ENCODE peak calls at places on chromosomes 16 and 17, in four cellular contexts. M, T, A and G are unnamed samples. For H3K4me1, the result is how much of the 10 kb centered on the place peaks cover.

GRCh38 chr17:3015890-3016289 is 47.5 kb downstream of the OR1D5 start:
- DNase-seq in A (no peak), M (no peak), T (no peak), G (no peak)

GRCh38 chr16:58502217-58502921 is 2.4 kb downstream of the NDRG4 start:
- DNase-seq in A (no peak), M (no peak), T (no peak), G (no peak)

GRCh38 chr16:7268182-7268581 is 64.5 kb upstream of the RBFOX1 start:
- DNase-seq in T (no peak), M (no peak), A (peak), G (peak)

GRCh38 chr17:74512041-74512440 is 19.2 kb downstream of the CD300LB start:
- DNase-seq in A (no peak), M (no peak), T (no peak), G (no peak)

GRCh38 chr17:57357392-57357784 is 101.1 kb downstream of the MSI2 start:
- DNase-seq in A (no peak), T (peak), M (peak), G (no peak)

GRCh38 chr16:89971495-89972243 is 23.1 kb downstream of the DEF8 start:
- DNase-seq in T (peak), A (no peak), M (peak), G (no peak)

GRCh38 chr17:79778504-79779087 is 648 bp downstream of the CBX2 start:
- DNase-seq in M (no peak), A (peak), T (peak), G (no peak)

GRCh38 chr17:17141279-17141678 is 64.9 kb downstream of the PLD6 start:
- DNase-seq in T (no peak), M (no peak), A (peak), G (no peak)

GRCh38 chr17:32671891-32672290 is 185.1 kb downstream of the CDK5R1 start:
- DNase-seq in T (no peak), M (peak), A (no peak), G (no peak)

GRCh38 chr17:27882162-27882840 is 10.9 kb downstream of the LYRM9 start:
- DNase-seq in A (no peak), T (no peak), M (no peak), G (no peak)

DNA sequence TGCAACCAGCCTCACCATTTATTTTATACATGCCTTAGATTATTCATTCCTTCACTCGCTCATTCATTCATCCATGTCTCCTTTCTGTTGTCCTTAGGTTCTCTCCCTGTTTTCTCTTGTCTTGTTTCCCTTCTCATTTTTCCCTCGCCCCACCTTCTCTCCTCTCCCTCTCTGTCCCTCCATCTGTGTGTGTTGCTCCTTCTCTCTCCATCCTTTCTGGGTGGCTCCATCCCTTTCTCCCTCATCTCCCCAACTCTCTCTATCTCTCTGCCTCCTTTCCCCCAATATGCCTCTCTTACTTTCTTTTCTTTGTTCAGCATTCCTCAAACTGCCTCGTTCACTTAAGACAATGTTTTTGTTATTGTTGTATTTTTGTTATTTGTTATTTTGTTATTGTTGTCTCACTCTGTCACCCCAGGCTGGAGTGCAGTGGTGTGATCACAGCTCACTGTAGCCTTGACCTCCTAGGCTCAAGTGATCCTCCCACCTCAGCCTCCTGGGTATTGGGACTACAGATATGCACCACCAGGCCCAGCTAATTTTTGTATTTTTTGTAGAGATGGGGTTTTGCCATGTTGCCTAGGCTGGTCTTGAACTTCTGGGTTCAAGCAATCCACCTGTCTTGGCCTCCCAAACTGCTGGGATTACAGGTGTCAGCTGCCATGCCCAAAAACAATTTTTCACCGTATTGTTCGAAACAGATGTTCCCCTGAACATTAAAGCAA is 14.4 kb downstream of the SOCS1 start:
- DNase-seq in M (no peak), T (no peak), A (no peak), G (no peak)
- H3K4me3 ChIP-seq in M (no peak), T (no peak), A (no peak), G (no peak)

GRCh38 chr16:61892531-61892930 is 143.7 kb downstream of the CDH8 start:
- DNase-seq in A (no peak), M (no peak), T (no peak), G (no peak)
- H3K4me1 ChIP-seq in A (under half), M (under half), T (under half), G (under half)

GRCh38 chr16:24975428-24975889 is 39.7 kb downstream of the ARHGAP17 start:
- DNase-seq in T (no peak), M (no peak), A (no peak), G (no peak)
- H3K4me3 ChIP-seq in T (no peak), M (no peak), A (no peak), G (no peak)

GRCh38 chr17:42051645-42052044 is 1.2 kb upstream of the C17orf113 start:
- DNase-seq in A (no peak), T (no peak), M (no peak), G (no peak)

GRCh38 chr17:42053701-42054100 is 3.3 kb upstream of the C17orf113 start:
- DNase-seq in A (no peak), M (no peak), T (no peak), G (no peak)

GRCh38 chr17:42051013-42051400 is 606 bp upstream of the C17orf113 start:
- DNase-seq in A (no peak), M (no peak), T (no peak), G (no peak)

GRCh38 chr17:42054101-42054500 is 3.7 kb upstream of the C17orf113 start:
- DNase-seq in M (no peak), T (no peak), A (no peak), G (no peak)

DNA sequence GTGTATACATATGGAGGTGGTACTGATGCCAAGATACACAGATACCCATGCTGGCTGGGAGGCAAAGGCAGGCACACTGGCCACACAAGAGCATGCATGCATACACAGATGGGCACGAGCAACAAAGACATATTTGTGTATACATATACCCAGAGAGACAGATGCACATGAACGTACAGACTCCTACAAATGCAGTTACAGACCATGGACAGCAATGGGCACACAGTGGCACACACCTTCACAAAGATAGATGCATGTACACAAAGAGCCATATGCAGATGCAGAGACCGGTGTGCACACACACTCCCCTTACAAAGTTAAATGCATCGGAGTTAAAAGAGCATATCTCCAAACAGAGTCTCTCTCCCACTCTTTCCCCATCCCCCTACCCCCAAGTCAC is 2.1 kb upstream of the C17orf113 start:
- DNase-seq in M (no peak), T (no peak), A (no peak), G (no peak)
- H3K4me1 ChIP-seq in M (under half), T (under half), A (under half), G (under half)

DNA sequence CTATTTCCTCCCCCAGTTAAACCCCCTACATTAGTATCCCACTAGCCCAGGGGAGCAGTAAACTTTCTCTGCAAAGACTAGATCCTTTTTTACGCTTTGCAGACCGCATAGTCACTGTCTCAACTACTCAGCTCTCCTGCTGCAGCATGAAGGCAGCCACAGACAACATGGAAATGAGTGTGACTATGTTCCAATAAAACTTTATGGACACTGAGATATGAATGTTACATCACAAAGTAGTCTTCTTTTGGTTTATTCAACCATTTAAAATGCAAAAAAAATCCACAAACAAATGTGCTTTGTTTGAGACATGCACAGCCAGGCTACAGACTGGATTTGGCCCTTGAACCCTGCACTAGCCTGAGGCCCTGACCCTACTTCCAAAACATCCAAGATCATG is 1.9 kb upstream of the RNASEK start:
- DNase-seq in T (no peak), M (no peak), A (no peak), G (no peak)
- H3K4me3 ChIP-seq in T (peak), M (no peak), A (no peak), G (no peak)